ENCODE peak calls at places on chromosomes 2 and 18, in four cellular contexts. O, B, Q and H are unnamed samples.

GRCh38 chr2:18304849-18305248 is 255.6 kb downstream of the RDH14 start:
- DNase-seq in O (no peak), B (peak), Q (no peak), H (no peak)

GRCh38 chr2:54814367-54815155 is 91.1 kb downstream of the EML6 start:
- DNase-seq in O (no peak), B (no peak), Q (peak), H (no peak)

GRCh38 chr2:159890945-159891588 is 93.1 kb upstream of the CD302 start:
- DNase-seq in O (no peak), B (no peak), Q (no peak), H (no peak)

GRCh38 chr2:82779981-82780380 is 1679.1 kb downstream of the SUCLG1 start:
- DNase-seq in O (no peak), B (no peak), Q (no peak), H (no peak)

GRCh38 chr2:50956886-50957285 is 75.0 kb downstream of the NRXN1 start:
- DNase-seq in O (no peak), B (peak), Q (no peak), H (no peak)

GRCh38 chr18:79774111-79774510 is 23.6 kb upstream of the KCNG2 start:
- DNase-seq in O (no peak), B (no peak), Q (no peak), H (no peak)

GRCh38 chr2:226357816-226358215 is 441.8 kb downstream of the IRS1 start:
- DNase-seq in O (no peak), B (no peak), Q (no peak), H (no peak)

GRCh38 chr2:226475650-226476049 is 324.0 kb downstream of the IRS1 start:
- DNase-seq in O (no peak), B (peak), Q (no peak), H (no peak)

GRCh38 chr2:133421516-133422324 is 146.5 kb downstream of the NCKAP5 start:
- DNase-seq in O (peak), B (peak), Q (peak), H (no peak)

GRCh38 chr2:108917078-108917440 is 72.0 kb downstream of the EDAR start:
- DNase-seq in O (no peak), B (peak), Q (no peak), H (no peak)

GRCh38 chr2:241680827-241681599 is 5.6 kb downstream of the DTYMK start:
- DNase-seq in O (no peak), B (peak), Q (no peak), H (no peak)

GRCh38 chr2:196259507-196260481 is 88.4 kb upstream of the STK17B start:
- DNase-seq in O (no peak), B (peak), Q (no peak), H (peak)

GRCh38 chr2:197515277-197515797 is 529 bp upstream of the MOB4 start:
- DNase-seq in O (no peak), B (peak), Q (peak), H (no peak)

GRCh38 chr2:6077585-6077984 is 385.4 kb downstream of the SOX11 start:
- DNase-seq in O (no peak), B (no peak), Q (peak), H (no peak)

GRCh38 chr2:135882415-135882814 is 6.2 kb upstream of the MCM6 start:
- DNase-seq in O (no peak), B (no peak), Q (no peak), H (no peak)

GRCh38 chr18:46324556-46324955 is 220.4 kb downstream of the HAUS1 start:
- DNase-seq in O (no peak), B (peak), Q (peak), H (no peak)

GRCh38 chr2:112301973-112302372 is 26.6 kb downstream of the ZC3H6 start:
- DNase-seq in O (no peak), B (no peak), Q (no peak), H (no peak)

GRCh38 chr18:57666818-57667497 is 45.3 kb upstream of the NARS1 start:
- DNase-seq in O (no peak), B (no peak), Q (no peak), H (no peak)

GRCh38 chr18:13126966-13127598 is 91.5 kb upstream of the LDLRAD4 start:
- DNase-seq in O (no peak), B (no peak), Q (no peak), H (no peak)

GRCh38 chr18:8744656-8745055 is 39.3 kb downstream of the MTCL1 start:
- DNase-seq in O (no peak), B (no peak), Q (no peak), H (no peak)

GRCh38 chr2:174331731-174332606 is 2.8 kb upstream of the SP9 start:
- DNase-seq in O (no peak), B (no peak), Q (peak), H (no peak)

GRCh38 chr18:78630356-78630755 is 349.3 kb upstream of the SALL3 start:
- DNase-seq in O (no peak), B (no peak), Q (no peak), H (no peak)

GRCh38 chr2:15334650-15335326 is 226.3 kb downstream of the NBAS start:
- DNase-seq in O (no peak), B (peak), Q (peak), H (no peak)